ENCODE peak calls at places on chromosomes 5 and 9, in ten cellular contexts. Y, R, L, U, C, E, S, O, F and V are unnamed samples.

GRCh38 chr9:4111233-4112000 is 188.5 kb downstream of the GLIS3 start:
- DNase-seq in E (no peak), R (no peak), Y (no peak), O (no peak), U (no peak), C (no peak), F (no peak), L (no peak), S (no peak), V (no peak)

GRCh38 chr9:108103294-108103693 is 613.7 kb upstream of the KLF4 start:
- DNase-seq in R (no peak), S (no peak), Y (no peak), C (no peak), O (no peak), E (no peak), L (no peak), U (no peak), F (no peak), V (no peak)

GRCh38 chr5:14202462-14202861 is 59.3 kb downstream of the TRIO start:
- DNase-seq in R (no peak), E (peak; percentile 85), Y (no peak), F (no peak), U (no peak), S (no peak), L (no peak), O (peak; percentile 19), C (no peak), V (no peak)

GRCh38 chr9:126436545-126437269 is 110.1 kb downstream of the MVB12B start:
- DNase-seq in C (no peak), Y (no peak), U (no peak), E (no peak), R (no peak), F (no peak), S (no peak), O (no peak), L (no peak), V (no peak)

GRCh38 chr5:64144429-64145215 is 21.0 kb upstream of the RNF180 start:
- DNase-seq in C (no peak), O (no peak), U (no peak), F (no peak), Y (no peak), E (peak; percentile 29), S (no peak), R (no peak), L (no peak), V (no peak)

GRCh38 chr9:33817327-33818166 is 587 bp downstream of the UBE2R2 start:
- DNase-seq in U (peak; percentile 83), F (no peak), L (peak; percentile 52), C (peak; percentile 60), S (peak; percentile 49), Y (no peak), E (peak; percentile 79), R (peak; percentile 56), O (peak; percentile 53), V (peak; percentile 83)

GRCh38 chr5:27275353-27275752 is 237.0 kb upstream of the CDH9 start:
- DNase-seq in O (no peak), F (no peak), U (no peak), S (no peak), L (no peak), E (no peak), R (no peak), Y (no peak), C (no peak), V (no peak)

GRCh38 chr5:171622010-171622409 is 163.6 kb upstream of the SMIM23 start:
- DNase-seq in L (no peak), U (no peak), O (no peak), Y (no peak), C (no peak), R (peak; percentile 62), E (no peak), S (no peak), F (no peak), V (peak; percentile 2)

GRCh38 chr5:52665544-52665943 is 122.2 kb upstream of the ITGA1 start:
- DNase-seq in C (peak; percentile 46), Y (no peak), R (no peak), O (no peak), S (no peak), F (no peak), L (no peak), E (peak; percentile 33), U (no peak), V (no peak)

GRCh38 chr5:159341914-159342313 is 11.6 kb upstream of the IL12B start:
- DNase-seq in F (no peak), O (peak; percentile 42), L (peak; percentile 69), Y (peak; percentile 64), R (peak; percentile 60), U (peak; percentile 61), C (peak; percentile 63), E (no peak), S (no peak), V (no peak)

GRCh38 chr9:26462213-26462612 is 430.4 kb downstream of the CAAP1 start:
- DNase-seq in L (no peak), U (no peak), C (no peak), E (no peak), S (no peak), Y (no peak), R (no peak), F (no peak), O (no peak), V (no peak)

DNA sequence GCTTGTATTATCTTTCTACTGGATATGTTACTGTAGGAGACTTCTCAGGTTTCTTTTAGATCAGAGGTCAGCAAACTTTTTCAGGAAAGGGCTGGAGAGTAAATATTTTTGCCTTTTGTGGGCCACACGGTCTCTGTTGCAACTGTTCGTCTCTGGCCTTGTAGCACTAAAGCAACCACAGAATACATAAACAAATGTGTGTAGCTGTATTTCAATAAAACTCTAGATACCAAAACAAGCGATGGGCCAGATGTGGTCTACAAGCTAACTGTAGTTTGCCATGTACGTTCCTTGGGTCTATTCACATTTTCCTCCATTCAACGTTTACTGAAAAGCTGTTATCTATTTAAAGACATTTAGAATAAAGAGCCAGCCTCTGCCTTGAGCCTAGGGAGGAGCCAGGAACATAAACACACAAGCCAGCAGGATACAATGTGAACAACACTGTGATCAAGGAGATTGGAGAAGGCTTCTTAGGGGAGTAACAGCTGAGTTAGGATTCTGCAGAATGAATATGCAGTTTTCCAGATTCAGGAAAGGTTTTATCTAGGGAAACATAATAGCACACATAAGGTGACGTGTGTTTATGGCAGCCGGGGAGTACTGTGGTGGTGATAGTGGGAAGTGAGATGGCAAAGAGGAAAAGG is 33.0 kb upstream of the HOMER1 start:
- DNase-seq in F (no peak), S (no peak), Y (no peak), R (no peak), U (no peak), E (no peak), L (no peak), C (no peak), O (no peak), V (no peak)
- TF ChIP-seq CTCF in F (no peak), S (no peak), Y (no peak), R (no peak), U (no peak), E (no peak), L (no peak), C (no peak), O (no peak), V (no peak)

GRCh38 chr5:138646671-138647070 is 71.5 kb upstream of the HSPA9 start:
- DNase-seq in U (no peak), R (no peak), O (no peak), C (no peak), S (no peak), Y (no peak), E (no peak), F (no peak), L (no peak), V (no peak)
- TF ChIP-seq POLR2A in U (no peak), R (no peak), O (no peak), C (no peak), S (no peak), Y (no peak), E (no peak), F (no peak), L (no peak), V (no peak)

GRCh38 chr9:12141422-12141821 is 551.8 kb upstream of the TYRP1 start:
- DNase-seq in S (no peak), L (no peak), R (no peak), Y (no peak), F (no peak), U (no peak), O (no peak), C (no peak), E (no peak), V (no peak)
- H3K9me3 ChIP-seq in S (no peaks in the 10 kb centered on the region), L (no peaks in the 10 kb centered on the region), R (no peaks in the 10 kb centered on the region), Y (peaks cover 31% of the 10 kb centered on the region), F (no peaks in the 10 kb centered on the region), U (peaks cover 8% of the 10 kb centered on the region), O (peaks cover 16% of the 10 kb centered on the region), C (peaks cover 9% of the 10 kb centered on the region), E (peaks cover 1% of the 10 kb centered on the region), V (no peaks in the 10 kb centered on the region)

GRCh38 chr5:65722575-65723424 is 795 bp downstream of the NLN start:
- DNase-seq in O (no peak), S (no peak), L (peak; percentile 27), F (no peak), U (peak; percentile 65), Y (peak; percentile 19), E (peak; percentile 55), R (no peak), C (no peak), V (no peak)

GRCh38 chr5:65727491-65728156 is 5.6 kb downstream of the NLN start:
- DNase-seq in U (no peak), O (no peak), R (no peak), S (no peak), E (peak; percentile 44), L (no peak), F (no peak), C (no peak), Y (no peak), V (no peak)

GRCh38 chr5:65721050-65721774 is 697 bp downstream of the SGTB start:
- DNase-seq in O (peak; percentile 55), Y (no peak), R (no peak), L (peak; percentile 70), U (peak; percentile 45), E (peak; percentile 74), S (peak; percentile 53), F (no peak), C (peak; percentile 64), V (peak; percentile 83)

GRCh38 chr5:65718576-65719310 is 3.2 kb downstream of the SGTB start:
- DNase-seq in U (no peak), L (no peak), R (no peak), F (no peak), O (no peak), S (no peak), Y (no peak), C (no peak), E (no peak), V (no peak)

DNA sequence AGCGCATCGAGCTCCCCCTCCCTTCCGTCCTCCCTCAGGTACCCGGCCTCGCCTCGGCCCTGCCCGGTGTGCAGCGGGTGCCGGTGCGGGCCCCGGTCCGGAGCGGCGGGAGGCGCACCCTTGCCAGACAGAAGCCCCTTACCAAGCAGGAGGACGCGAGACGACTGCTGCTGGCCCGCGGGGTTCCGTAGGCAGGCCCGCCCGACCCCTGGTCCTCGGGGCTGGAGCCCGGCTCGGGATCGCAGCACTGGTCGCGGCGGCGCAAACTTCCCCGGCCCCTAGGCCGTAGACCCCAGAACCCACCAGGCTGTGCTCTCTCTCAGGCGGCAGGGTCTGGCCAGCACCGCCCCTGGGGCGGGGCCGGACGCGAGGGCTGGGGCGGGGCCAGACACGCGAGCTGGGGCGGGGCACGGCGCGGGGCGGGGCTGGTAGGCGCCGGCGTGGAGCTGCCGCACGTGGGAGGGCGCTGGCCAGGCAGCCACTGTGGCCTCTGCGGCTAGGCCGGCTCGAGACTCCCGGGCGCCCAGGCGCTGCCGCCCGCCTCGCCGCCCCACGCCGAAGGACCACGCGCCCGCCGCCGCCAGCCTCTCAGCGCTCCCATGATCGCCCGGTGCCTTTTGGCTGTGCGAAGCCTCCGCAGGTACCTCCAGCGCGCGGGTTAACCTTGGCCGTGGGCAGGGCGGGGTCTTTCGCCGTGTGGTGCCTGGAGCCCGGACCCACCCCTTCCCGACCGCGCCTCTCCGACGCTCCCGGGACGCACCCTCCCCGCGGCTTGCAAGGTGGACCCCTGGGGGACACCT is at the start of the genes NLN and SGTB:
- DNase-seq in C (peak; percentile 91), F (no peak), E (peak; percentile 88), S (peak; percentile 90), Y (peak; percentile 37), O (peak; percentile 91), R (peak; percentile 80), U (peak; percentile 74), L (peak; percentile 90), V (peak; percentile 90)
- TF ChIP-seq CTCF in C (no peak), F (no peak), E (no peak), S (no peak), Y (no peak), O (no peak), R (no peak), U (no peak), L (no peak), V (no peak)